ENCODE peak calls at places on chromosomes 12 and 14, in seven cellular contexts. One of them, this sample, is unnamed.

GRCh38 chr14:101252443-101253214 is 308.7 kb upstream of the DIO3 start:
- DNase-seq in neural progenitor cell: no peak
- DNase-seq in GM12892: no peak
- DNase-seq in Calu3: no peak
- DNase-seq in astrocyte of the spinal cord: no peak
- DNase-seq in heart left ventricle: no peak
- DNase-seq in nucleus accumbens: no peak
- DNase-seq in this sample: no peak

GRCh38 chr12:132490481-132491348 is 764 bp downstream of the FBRSL1 start:
- DNase-seq in nucleus accumbens: no peak
- DNase-seq in GM12892: no peak
- DNase-seq in astrocyte of the spinal cord: no peak
- DNase-seq in Calu3: no peak
- DNase-seq in heart left ventricle: no peak
- DNase-seq in neural progenitor cell: peak; percentile 53
- DNase-seq in this sample: no peak

GRCh38 chr12:12976366-12976765 is 23.7 kb downstream of the HEBP1 start:
- DNase-seq in heart left ventricle: no peak
- DNase-seq in Calu3: no peak
- DNase-seq in neural progenitor cell: no peak
- DNase-seq in astrocyte of the spinal cord: peak; percentile 92
- DNase-seq in nucleus accumbens: no peak
- DNase-seq in GM12892: no peak
- DNase-seq in this sample: no peak

GRCh38 chr12:40573024-40573423 is 119.2 kb upstream of the CNTN1 start:
- DNase-seq in GM12892: no peak
- DNase-seq in astrocyte of the spinal cord: no peak
- DNase-seq in nucleus accumbens: no peak
- DNase-seq in heart left ventricle: no peak
- DNase-seq in neural progenitor cell: no peak
- DNase-seq in Calu3: no peak
- DNase-seq in this sample: no peak

GRCh38 chr12:74945771-74946198 is 263.9 kb downstream of the KCNC2 start:
- DNase-seq in heart left ventricle: no peak
- DNase-seq in neural progenitor cell: no peak
- DNase-seq in GM12892: no peak
- DNase-seq in nucleus accumbens: no peak
- DNase-seq in Calu3: no peak
- DNase-seq in astrocyte of the spinal cord: no peak
- DNase-seq in this sample: no peak

GRCh38 chr12:122729583-122730214 is 945 bp downstream of the HCAR1 start:
- DNase-seq in Calu3: no peak
- DNase-seq in heart left ventricle: no peak
- DNase-seq in GM12892: no peak
- DNase-seq in nucleus accumbens: no peak
- DNase-seq in neural progenitor cell: no peak
- DNase-seq in astrocyte of the spinal cord: no peak
- DNase-seq in this sample: no peak

GRCh38 chr12:34400986-34401658 is 378.8 kb downstream of the ALG10 start:
- DNase-seq in nucleus accumbens: no peak
- DNase-seq in GM12892: no peak
- DNase-seq in heart left ventricle: peak; percentile 5
- DNase-seq in Calu3: no peak
- DNase-seq in astrocyte of the spinal cord: no peak
- DNase-seq in neural progenitor cell: no peak
- DNase-seq in this sample: no peak

GRCh38 chr14:53306267-53306721 is 153.2 kb upstream of the DDHD1 start:
- DNase-seq in GM12892: peak; percentile 10
- DNase-seq in nucleus accumbens: peak; percentile 51
- DNase-seq in astrocyte of the spinal cord: peak; percentile 70
- DNase-seq in heart left ventricle: peak; percentile 73
- DNase-seq in Calu3: peak; percentile 41
- DNase-seq in neural progenitor cell: peak; percentile 71
- DNase-seq in this sample: peak; percentile 49

GRCh38 chr12:31037921-31038320 is 35.7 kb upstream of the DDX11 start:
- DNase-seq in nucleus accumbens: no peak
- DNase-seq in astrocyte of the spinal cord: no peak
- DNase-seq in Calu3: no peak
- DNase-seq in GM12892: no peak
- DNase-seq in neural progenitor cell: no peak
- DNase-seq in heart left ventricle: no peak
- DNase-seq in this sample: no peak

GRCh38 chr14:66575014-66575413 is 67.1 kb downstream of the GPHN start:
- DNase-seq in nucleus accumbens: no peak
- DNase-seq in Calu3: no peak
- DNase-seq in GM12892: no peak
- DNase-seq in heart left ventricle: no peak
- DNase-seq in neural progenitor cell: no peak
- DNase-seq in astrocyte of the spinal cord: no peak
- DNase-seq in this sample: no peak

GRCh38 chr12:6069452-6070093 is 54.9 kb downstream of the VWF start:
- DNase-seq in neural progenitor cell: no peak
- DNase-seq in nucleus accumbens: no peak
- DNase-seq in heart left ventricle: no peak
- DNase-seq in Calu3: no peak
- DNase-seq in GM12892: no peak
- DNase-seq in astrocyte of the spinal cord: peak; percentile 78
- DNase-seq in this sample: no peak

GRCh38 chr12:116959845-116960514 is 49.2 kb downstream of the FBXW8 start:
- DNase-seq in neural progenitor cell: no peak
- DNase-seq in astrocyte of the spinal cord: no peak
- DNase-seq in nucleus accumbens: no peak
- DNase-seq in heart left ventricle: no peak
- DNase-seq in GM12892: peak; percentile 24
- DNase-seq in Calu3: no peak
- DNase-seq in this sample: no peak

GRCh38 chr14:100526632-100527031 is 60.6 kb downstream of the BEGAIN start:
- DNase-seq in Calu3: no peak
- DNase-seq in astrocyte of the spinal cord: no peak
- DNase-seq in nucleus accumbens: no peak
- DNase-seq in neural progenitor cell: no peak
- DNase-seq in GM12892: no peak
- DNase-seq in heart left ventricle: peak; percentile 17
- DNase-seq in this sample: no peak

GRCh38 chr12:64392221-64392620 is 1.7 kb upstream of the C12orf56 start:
- DNase-seq in astrocyte of the spinal cord: peak; percentile 59
- DNase-seq in Calu3: peak; percentile 45
- DNase-seq in neural progenitor cell: peak; percentile 49
- DNase-seq in GM12892: no peak
- DNase-seq in nucleus accumbens: no peak
- DNase-seq in heart left ventricle: no peak
- DNase-seq in this sample: no peak

GRCh38 chr12:51622564-51622963 is 31.5 kb downstream of the SCN8A start:
- DNase-seq in GM12892: no peak
- DNase-seq in astrocyte of the spinal cord: peak; percentile 43
- DNase-seq in heart left ventricle: no peak
- DNase-seq in Calu3: no peak
- DNase-seq in nucleus accumbens: no peak
- DNase-seq in neural progenitor cell: no peak
- DNase-seq in this sample: no peak

GRCh38 chr12:109358154-109358869 is 10.6 kb downstream of the MYO1H start:
- DNase-seq in heart left ventricle: no peak
- DNase-seq in astrocyte of the spinal cord: no peak
- DNase-seq in nucleus accumbens: no peak
- DNase-seq in GM12892: peak; percentile 15
- DNase-seq in neural progenitor cell: no peak
- DNase-seq in Calu3: no peak
- DNase-seq in this sample: no peak

GRCh38 chr12:98653866-98654493 is 8.9 kb downstream of the APAF1 start:
- DNase-seq in astrocyte of the spinal cord: peak; percentile 68
- DNase-seq in heart left ventricle: no peak
- DNase-seq in neural progenitor cell: peak; percentile 50
- DNase-seq in nucleus accumbens: no peak
- DNase-seq in Calu3: peak; percentile 22
- DNase-seq in GM12892: no peak
- DNase-seq in this sample: no peak

GRCh38 chr12:96810477-96810876 is 96.6 kb upstream of the NEDD1 start:
- DNase-seq in GM12892: no peak
- DNase-seq in Calu3: no peak
- DNase-seq in neural progenitor cell: peak; percentile 54
- DNase-seq in nucleus accumbens: no peak
- DNase-seq in heart left ventricle: no peak
- DNase-seq in astrocyte of the spinal cord: peak; percentile 19
- DNase-seq in this sample: no peak

GRCh38 chr12:113155641-113156040 is 6.1 kb downstream of the CFAP73 start:
- DNase-seq in Calu3: no peak
- DNase-seq in astrocyte of the spinal cord: no peak
- DNase-seq in neural progenitor cell: no peak
- DNase-seq in heart left ventricle: no peak
- DNase-seq in nucleus accumbens: no peak
- DNase-seq in GM12892: no peak
- DNase-seq in this sample: no peak

GRCh38 chr12:19131020-19131431 is 1.5 kb downstream of the PLEKHA5 start:
- DNase-seq in Calu3: peak; percentile 15
- DNase-seq in astrocyte of the spinal cord: peak; percentile 56
- DNase-seq in nucleus accumbens: peak; percentile 13
- DNase-seq in neural progenitor cell: peak; percentile 64
- DNase-seq in GM12892: peak; percentile 1
- DNase-seq in heart left ventricle: no peak
- DNase-seq in this sample: peak; percentile 21

GRCh38 chr12:66964629-66965028 is 285.8 kb upstream of the GRIP1 start:
- DNase-seq in heart left ventricle: no peak
- DNase-seq in neural progenitor cell: no peak
- DNase-seq in nucleus accumbens: no peak
- DNase-seq in GM12892: no peak
- DNase-seq in astrocyte of the spinal cord: peak; percentile 78
- DNase-seq in Calu3: no peak
- DNase-seq in this sample: no peak

GRCh38 chr12:108750471-108751402 is 19.4 kb upstream of the CORO1C start:
- DNase-seq in neural progenitor cell: peak; percentile 18
- DNase-seq in astrocyte of the spinal cord: no peak
- DNase-seq in heart left ventricle: no peak
- DNase-seq in nucleus accumbens: no peak
- DNase-seq in Calu3: no peak
- DNase-seq in GM12892: no peak
- DNase-seq in this sample: no peak

GRCh38 chr12:11805680-11806079 is 156.2 kb downstream of the ETV6 start:
- DNase-seq in nucleus accumbens: no peak
- DNase-seq in astrocyte of the spinal cord: no peak
- DNase-seq in neural progenitor cell: no peak
- DNase-seq in heart left ventricle: no peak
- DNase-seq in GM12892: no peak
- DNase-seq in Calu3: no peak
- DNase-seq in this sample: no peak

GRCh38 chr12:107229827-107230226 is 136.5 kb upstream of the CRY1 start:
- DNase-seq in nucleus accumbens: no peak
- DNase-seq in Calu3: no peak
- DNase-seq in neural progenitor cell: no peak
- DNase-seq in astrocyte of the spinal cord: no peak
- DNase-seq in heart left ventricle: no peak
- DNase-seq in GM12892: no peak
- DNase-seq in this sample: no peak

GRCh38 chr12:108382437-108382801 is 43.3 kb upstream of the CMKLR1 start:
- DNase-seq in nucleus accumbens: no peak
- DNase-seq in GM12892: no peak
- DNase-seq in heart left ventricle: no peak
- DNase-seq in Calu3: no peak
- DNase-seq in astrocyte of the spinal cord: no peak
- DNase-seq in neural progenitor cell: no peak
- DNase-seq in this sample: no peak

GRCh38 chr12:103978384-103978982 is 12.8 kb downstream of the TDG start:
- DNase-seq in nucleus accumbens: no peak
- DNase-seq in astrocyte of the spinal cord: no peak
- DNase-seq in Calu3: no peak
- DNase-seq in heart left ventricle: no peak
- DNase-seq in neural progenitor cell: no peak
- DNase-seq in GM12892: no peak
- DNase-seq in this sample: no peak

GRCh38 chr14:61950340-61950739 is 188.1 kb downstream of the SNAPC1 start:
- DNase-seq in astrocyte of the spinal cord: no peak
- DNase-seq in neural progenitor cell: no peak
- DNase-seq in nucleus accumbens: no peak
- DNase-seq in Calu3: no peak
- DNase-seq in GM12892: no peak
- DNase-seq in heart left ventricle: no peak
- DNase-seq in this sample: peak; percentile 3

GRCh38 chr14:68497016-68497415 is 295.9 kb downstream of the ZFP36L1 start:
- DNase-seq in heart left ventricle: no peak
- DNase-seq in nucleus accumbens: no peak
- DNase-seq in GM12892: no peak
- DNase-seq in neural progenitor cell: no peak
- DNase-seq in astrocyte of the spinal cord: no peak
- DNase-seq in Calu3: no peak
- DNase-seq in this sample: no peak

GRCh38 chr12:4270016-4270669 is 3.4 kb upstream of the CCND2 start:
- DNase-seq in neural progenitor cell: peak; percentile 11
- DNase-seq in heart left ventricle: no peak
- DNase-seq in nucleus accumbens: no peak
- DNase-seq in astrocyte of the spinal cord: no peak
- DNase-seq in Calu3: no peak
- DNase-seq in GM12892: no peak
- DNase-seq in this sample: no peak

GRCh38 chr12:11540156-11540555 is 109.3 kb upstream of the ETV6 start:
- DNase-seq in heart left ventricle: no peak
- DNase-seq in nucleus accumbens: no peak
- DNase-seq in Calu3: no peak
- DNase-seq in GM12892: no peak
- DNase-seq in neural progenitor cell: no peak
- DNase-seq in astrocyte of the spinal cord: no peak
- DNase-seq in this sample: no peak

GRCh38 chr12:2187195-2187963 is 134.6 kb downstream of the CACNA1C start:
- DNase-seq in nucleus accumbens: no peak
- DNase-seq in heart left ventricle: no peak
- DNase-seq in Calu3: no peak
- DNase-seq in astrocyte of the spinal cord: no peak
- DNase-seq in GM12892: no peak
- DNase-seq in neural progenitor cell: no peak
- DNase-seq in this sample: no peak

GRCh38 chr14:100500128-100500527 is 87.1 kb downstream of the BEGAIN start:
- DNase-seq in heart left ventricle: no peak
- DNase-seq in astrocyte of the spinal cord: no peak
- DNase-seq in neural progenitor cell: no peak
- DNase-seq in nucleus accumbens: no peak
- DNase-seq in GM12892: no peak
- DNase-seq in Calu3: no peak
- DNase-seq in this sample: no peak

GRCh38 chr14:60183724-60184596 is 18.8 kb upstream of the DHRS7 start:
- DNase-seq in nucleus accumbens: no peak
- DNase-seq in Calu3: peak; percentile 36
- DNase-seq in heart left ventricle: no peak
- DNase-seq in neural progenitor cell: peak; percentile 87
- DNase-seq in astrocyte of the spinal cord: peak; percentile 79
- DNase-seq in GM12892: no peak
- DNase-seq in this sample: no peak

GRCh38 chr12:54546511-54546910 is 2.9 kb upstream of the PDE1B start:
- DNase-seq in GM12892: no peak
- DNase-seq in heart left ventricle: no peak
- DNase-seq in nucleus accumbens: no peak
- DNase-seq in Calu3: no peak
- DNase-seq in astrocyte of the spinal cord: no peak
- DNase-seq in neural progenitor cell: no peak
- DNase-seq in this sample: no peak

GRCh38 chr12:111645433-111645832 is 40.3 kb downstream of the BRAP start:
- DNase-seq in astrocyte of the spinal cord: peak; percentile 66
- DNase-seq in Calu3: peak; percentile 49
- DNase-seq in nucleus accumbens: no peak
- DNase-seq in neural progenitor cell: no peak
- DNase-seq in GM12892: no peak
- DNase-seq in heart left ventricle: no peak
- DNase-seq in this sample: no peak

GRCh38 chr12:130715996-130716917 is at the start of gene RIMBP2:
- DNase-seq in Calu3: no peak
- DNase-seq in GM12892: no peak
- DNase-seq in neural progenitor cell: peak; percentile 82
- DNase-seq in nucleus accumbens: no peak
- DNase-seq in astrocyte of the spinal cord: no peak
- DNase-seq in heart left ventricle: no peak
- DNase-seq in this sample: peak; percentile 22

GRCh38 chr12:56469007-56469930 is 891 bp downstream of the SPRYD4 start:
- DNase-seq in neural progenitor cell: no peak
- DNase-seq in Calu3: no peak
- DNase-seq in heart left ventricle: no peak
- DNase-seq in nucleus accumbens: peak; percentile 13
- DNase-seq in GM12892: no peak
- DNase-seq in astrocyte of the spinal cord: no peak
- DNase-seq in this sample: peak; percentile 54

This sample was measured in body of pancreas.